ENCODE peak calls at places on chromosomes 6 and 20, in four cellular contexts. One of them, this sample, is unnamed.

GRCh38 chr20:6641012-6641411 is 126.5 kb upstream of the BMP2 start:
- DNase-seq in suprapubic skin: no peak
- DNase-seq in fibroblast of pulmonary artery: no peak
- DNase-seq in brain microvascular endothelial cell: no peak
- DNase-seq in this sample: no peak

GRCh38 chr6:116764961-116765841 is at the start of gene FAM162B:
- DNase-seq in fibroblast of pulmonary artery: peak
- DNase-seq in suprapubic skin: no peak
- DNase-seq in brain microvascular endothelial cell: peak
- DNase-seq in this sample: no peak

GRCh38 chr20:11676618-11677289 is 240.9 kb upstream of the BTBD3 start:
- DNase-seq in fibroblast of pulmonary artery: peak
- DNase-seq in brain microvascular endothelial cell: peak
- DNase-seq in suprapubic skin: no peak
- DNase-seq in this sample: no peak

GRCh38 chr6:16854986-16855385 is 93.7 kb upstream of the ATXN1 start:
- DNase-seq in fibroblast of pulmonary artery: no peak
- DNase-seq in brain microvascular endothelial cell: no peak
- DNase-seq in suprapubic skin: no peak
- DNase-seq in this sample: no peak

GRCh38 chr6:45163952-45164766 is 164.0 kb upstream of the RUNX2 start:
- DNase-seq in suprapubic skin: no peak
- DNase-seq in fibroblast of pulmonary artery: no peak
- DNase-seq in brain microvascular endothelial cell: no peak
- DNase-seq in this sample: no peak

GRCh38 chr20:21968486-21968885 is 263.0 kb downstream of the PAX1 start:
- DNase-seq in brain microvascular endothelial cell: no peak
- DNase-seq in suprapubic skin: no peak
- DNase-seq in fibroblast of pulmonary artery: no peak
- DNase-seq in this sample: no peak

GRCh38 chr6:165231581-165232276 is 77.7 kb downstream of the C6orf118 start:
- DNase-seq in brain microvascular endothelial cell: peak
- DNase-seq in suprapubic skin: no peak
- DNase-seq in fibroblast of pulmonary artery: peak
- DNase-seq in this sample: no peak

GRCh38 chr20:20021835-20022234 is 4.7 kb downstream of the NAA20 start:
- DNase-seq in suprapubic skin: no peak
- DNase-seq in brain microvascular endothelial cell: no peak
- DNase-seq in fibroblast of pulmonary artery: no peak
- DNase-seq in this sample: no peak

GRCh38 chr20:61560361-61560853 is 308.3 kb downstream of the CDH4 start:
- DNase-seq in brain microvascular endothelial cell: no peak
- DNase-seq in fibroblast of pulmonary artery: no peak
- DNase-seq in suprapubic skin: no peak
- DNase-seq in this sample: no peak

GRCh38 chr6:65760285-65760684 is 53.3 kb upstream of the EYS start:
- DNase-seq in suprapubic skin: no peak
- DNase-seq in fibroblast of pulmonary artery: no peak
- DNase-seq in brain microvascular endothelial cell: no peak
- DNase-seq in this sample: no peak

GRCh38 chr6:130760006-130760405 is 67.2 kb upstream of the SMLR1 start:
- DNase-seq in brain microvascular endothelial cell: peak
- DNase-seq in suprapubic skin: no peak
- DNase-seq in fibroblast of pulmonary artery: peak
- DNase-seq in this sample: no peak

GRCh38 chr20:64056889-64057627 is 5.9 kb upstream of the TCEA2 start:
- DNase-seq in fibroblast of pulmonary artery: no peak
- DNase-seq in brain microvascular endothelial cell: no peak
- DNase-seq in suprapubic skin: no peak
- DNase-seq in this sample: no peak

GRCh38 chr20:44643596-44644383 is 7.7 kb downstream of the ADA start:
- DNase-seq in brain microvascular endothelial cell: peak
- DNase-seq in suprapubic skin: no peak
- DNase-seq in fibroblast of pulmonary artery: peak
- DNase-seq in this sample: no peak

GRCh38 chr6:98041921-98042320 is 758.9 kb upstream of the MMS22L start:
- DNase-seq in brain microvascular endothelial cell: no peak
- DNase-seq in fibroblast of pulmonary artery: no peak
- DNase-seq in suprapubic skin: no peak
- DNase-seq in this sample: no peak

GRCh38 chr6:87045521-87046075 is 49.3 kb downstream of the CGA start:
- DNase-seq in fibroblast of pulmonary artery: no peak
- DNase-seq in brain microvascular endothelial cell: no peak
- DNase-seq in suprapubic skin: no peak
- DNase-seq in this sample: no peak

GRCh38 chr6:98832282-98833100 is 1.9 kb upstream of the POU3F2 start:
- DNase-seq in fibroblast of pulmonary artery: peak
- DNase-seq in brain microvascular endothelial cell: peak
- DNase-seq in suprapubic skin: no peak
- DNase-seq in this sample: no peak

GRCh38 chr6:106165885-106166485 is 79.8 kb downstream of the PRDM1 start:
- DNase-seq in suprapubic skin: no peak
- DNase-seq in fibroblast of pulmonary artery: no peak
- DNase-seq in brain microvascular endothelial cell: peak
- DNase-seq in this sample: no peak

DNA sequence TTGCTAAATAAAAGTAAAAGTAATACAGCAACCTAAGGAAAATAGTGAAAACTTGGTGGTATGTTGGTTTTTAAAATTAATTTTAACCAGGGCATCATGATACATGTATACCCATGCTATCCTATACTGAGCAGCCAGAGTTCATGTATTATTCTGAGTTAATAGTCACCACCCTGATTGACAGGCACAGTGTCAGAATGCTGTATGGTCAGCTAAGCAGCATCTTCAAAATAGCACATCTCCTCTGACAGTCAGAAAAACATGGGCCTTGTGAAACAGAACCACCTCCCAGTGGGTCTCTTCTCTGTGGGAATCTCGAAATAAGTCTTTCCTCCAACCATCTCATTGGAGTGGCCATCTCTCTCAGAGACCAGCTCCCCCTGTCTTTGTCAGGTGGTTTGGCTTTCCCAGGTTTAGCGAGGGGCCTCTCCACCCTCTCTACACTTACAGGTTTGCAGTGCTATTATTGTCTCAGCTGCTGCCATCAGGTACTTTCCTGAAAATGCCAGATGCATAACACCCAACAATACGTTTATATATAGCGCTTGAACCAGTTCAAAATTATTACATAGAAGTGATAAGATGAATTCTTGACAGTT is 47.1 kb upstream of the RNF8 start:
- DNase-seq in brain microvascular endothelial cell: no peak
- DNase-seq in suprapubic skin: no peak
- DNase-seq in fibroblast of pulmonary artery: no peak
- DNase-seq in this sample: no peak
- TF ChIP-seq CTCF in brain microvascular endothelial cell: no peak
- TF ChIP-seq CTCF in suprapubic skin: no peak
- TF ChIP-seq CTCF in fibroblast of pulmonary artery: no peak
- TF ChIP-seq CTCF in this sample: no peak

GRCh38 chr6:141677598-141678211 is 455.0 kb upstream of the GJE1 start:
- DNase-seq in brain microvascular endothelial cell: peak
- DNase-seq in fibroblast of pulmonary artery: peak
- DNase-seq in suprapubic skin: no peak
- DNase-seq in this sample: no peak

GRCh38 chr6:141675957-141676356 is 456.8 kb upstream of the GJE1 start:
- DNase-seq in suprapubic skin: no peak
- DNase-seq in fibroblast of pulmonary artery: peak
- DNase-seq in brain microvascular endothelial cell: no peak
- DNase-seq in this sample: no peak
- TF ChIP-seq CTCF in suprapubic skin: no peak
- TF ChIP-seq CTCF in fibroblast of pulmonary artery: peak
- TF ChIP-seq CTCF in brain microvascular endothelial cell: peak
- TF ChIP-seq CTCF in this sample: no peak

DNA sequence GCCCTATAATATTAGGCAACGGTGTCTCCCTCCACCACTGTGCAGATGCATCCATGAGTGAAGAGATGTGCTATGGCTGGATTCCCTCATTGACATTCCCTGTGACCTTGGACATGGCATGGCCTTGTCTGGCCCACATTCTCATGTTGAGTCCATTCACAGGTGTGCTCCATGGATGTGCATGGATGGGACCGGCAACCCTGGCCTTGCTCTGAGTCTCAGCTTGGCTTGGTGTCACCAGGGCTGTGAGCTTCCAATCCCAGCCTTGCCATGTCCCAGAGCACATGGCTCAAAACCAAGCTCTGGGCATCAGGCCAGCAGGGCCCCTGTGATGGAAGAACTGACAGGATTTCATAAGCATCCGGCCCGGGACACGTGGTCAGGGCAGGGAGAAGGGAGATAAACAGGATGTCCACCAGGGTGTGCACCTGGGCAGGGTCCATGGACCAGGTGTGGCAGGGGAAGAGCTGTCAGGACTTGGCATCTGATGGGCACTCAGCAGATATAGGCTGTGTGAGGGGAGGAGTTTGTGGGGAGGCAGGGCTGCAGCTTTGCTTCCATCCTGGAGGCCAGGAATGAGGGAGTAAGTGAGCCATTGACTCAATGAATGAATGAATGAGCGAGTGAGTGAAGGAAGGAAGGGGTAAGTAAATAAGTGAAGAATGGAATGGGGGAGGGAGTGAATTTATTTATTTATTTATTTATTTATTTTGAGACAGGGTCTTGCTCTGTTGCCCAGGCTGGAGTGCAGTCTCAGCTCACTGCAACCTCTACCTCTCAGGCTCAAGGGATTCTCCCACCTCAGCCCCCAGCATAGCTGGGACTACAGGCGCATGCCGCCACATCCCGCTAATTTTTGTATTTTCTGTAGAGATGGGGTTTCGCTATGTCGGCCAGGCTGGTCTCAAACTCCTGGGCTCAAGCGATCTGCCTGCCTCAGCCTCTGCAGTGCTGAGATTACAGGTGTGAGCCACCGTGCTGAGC is 15.7 kb downstream of the NRSN2 start:
- DNase-seq in suprapubic skin: no peak
- DNase-seq in fibroblast of pulmonary artery: peak
- DNase-seq in brain microvascular endothelial cell: peak
- DNase-seq in this sample: no peak
- TF ChIP-seq CTCF in suprapubic skin: peak
- TF ChIP-seq CTCF in fibroblast of pulmonary artery: peak
- TF ChIP-seq CTCF in brain microvascular endothelial cell: peak
- TF ChIP-seq CTCF in this sample: no peak

DNA sequence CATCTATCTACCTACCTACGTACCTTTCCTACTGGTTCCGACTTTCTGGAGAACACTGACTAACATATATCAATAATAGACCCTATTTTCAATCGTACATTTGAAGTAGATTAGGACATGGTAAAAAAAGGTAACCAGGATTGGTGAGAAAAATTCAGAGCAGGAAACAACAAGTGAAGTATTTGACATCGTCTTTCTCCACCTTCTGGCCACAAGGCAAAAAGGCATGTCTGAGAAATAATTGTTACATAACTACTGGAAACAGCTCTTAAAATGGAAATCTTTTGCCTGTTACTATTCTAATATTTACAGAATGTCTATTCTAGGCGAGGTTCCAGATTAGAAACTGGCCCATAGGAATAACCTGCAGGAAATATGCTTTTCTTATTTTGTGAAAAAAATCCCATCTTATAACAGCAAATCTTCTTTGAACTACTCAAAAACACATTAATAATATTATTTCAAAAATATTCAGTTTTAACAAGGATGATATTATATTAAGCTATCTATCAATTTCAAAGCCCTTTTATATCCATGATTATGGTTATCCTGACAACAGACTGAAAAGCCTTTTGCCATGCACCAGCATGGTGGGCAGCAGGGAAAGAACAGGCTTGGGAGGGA is 80.8 kb downstream of the RCAN2 start:
- DNase-seq in fibroblast of pulmonary artery: peak
- DNase-seq in brain microvascular endothelial cell: peak
- DNase-seq in suprapubic skin: no peak
- DNase-seq in this sample: no peak
- TF ChIP-seq CTCF in fibroblast of pulmonary artery: peak
- TF ChIP-seq CTCF in brain microvascular endothelial cell: peak
- TF ChIP-seq CTCF in suprapubic skin: peak
- TF ChIP-seq CTCF in this sample: peak

GRCh38 chr20:57332105-57333089 is 2.8 kb downstream of the SPO11 start:
- DNase-seq in fibroblast of pulmonary artery: no peak
- DNase-seq in brain microvascular endothelial cell: no peak
- DNase-seq in suprapubic skin: no peak
- DNase-seq in this sample: no peak
- TF ChIP-seq CTCF in fibroblast of pulmonary artery: no peak
- TF ChIP-seq CTCF in brain microvascular endothelial cell: no peak
- TF ChIP-seq CTCF in suprapubic skin: no peak
- TF ChIP-seq CTCF in this sample: no peak

GRCh38 chr20:48717095-48717958 is 110.5 kb downstream of the PREX1 start:
- DNase-seq in brain microvascular endothelial cell: no peak
- DNase-seq in fibroblast of pulmonary artery: no peak
- DNase-seq in suprapubic skin: no peak
- DNase-seq in this sample: no peak

GRCh38 chr20:48716541-48716940 is 111.3 kb downstream of the PREX1 start:
- DNase-seq in brain microvascular endothelial cell: no peak
- DNase-seq in fibroblast of pulmonary artery: no peak
- DNase-seq in suprapubic skin: no peak
- DNase-seq in this sample: no peak

GRCh38 chr20:48717959-48718223 is 109.9 kb downstream of the PREX1 start:
- DNase-seq in brain microvascular endothelial cell: no peak
- DNase-seq in suprapubic skin: no peak
- DNase-seq in fibroblast of pulmonary artery: no peak
- DNase-seq in this sample: no peak

GRCh38 chr20:48714764-48715163 is 113.0 kb downstream of the PREX1 start:
- DNase-seq in suprapubic skin: no peak
- DNase-seq in fibroblast of pulmonary artery: no peak
- DNase-seq in brain microvascular endothelial cell: no peak
- DNase-seq in this sample: no peak

GRCh38 chr20:48716086-48716485 is 111.7 kb downstream of the PREX1 start:
- DNase-seq in suprapubic skin: no peak
- DNase-seq in brain microvascular endothelial cell: no peak
- DNase-seq in fibroblast of pulmonary artery: no peak
- DNase-seq in this sample: no peak
- TF ChIP-seq CTCF in suprapubic skin: no peak
- TF ChIP-seq CTCF in brain microvascular endothelial cell: no peak
- TF ChIP-seq CTCF in fibroblast of pulmonary artery: no peak
- TF ChIP-seq CTCF in this sample: no peak

DNA sequence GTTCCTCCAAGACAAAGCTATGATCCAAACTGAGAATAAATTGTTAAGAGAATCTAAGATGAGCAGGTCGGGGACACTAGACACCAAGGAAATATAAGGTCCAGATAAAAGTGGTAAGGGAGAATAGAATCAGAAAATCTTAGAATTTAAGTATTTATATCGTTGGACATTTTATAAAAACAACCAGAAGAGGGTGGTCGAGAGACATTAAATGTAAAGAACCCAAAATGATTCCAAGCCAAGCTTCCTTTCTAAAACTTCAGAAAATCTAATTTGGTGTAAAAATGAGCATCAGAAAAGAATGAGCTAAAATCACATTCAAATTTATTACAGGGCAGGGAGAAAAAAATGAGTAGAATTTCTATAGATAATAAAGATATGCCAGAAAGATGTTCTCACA is 97.8 kb upstream of the OGFRL1 start:
- DNase-seq in suprapubic skin: no peak
- DNase-seq in brain microvascular endothelial cell: no peak
- DNase-seq in fibroblast of pulmonary artery: peak
- DNase-seq in this sample: no peak
- TF ChIP-seq CTCF in suprapubic skin: peak
- TF ChIP-seq CTCF in brain microvascular endothelial cell: no peak
- TF ChIP-seq CTCF in fibroblast of pulmonary artery: peak
- TF ChIP-seq CTCF in this sample: no peak